ENCODE peak calls at places on chromosomes 13 and 19, in six cellular contexts. One of them, this sample, is unnamed.

GRCh38 chr13:62418872-62419271 is 1003.2 kb upstream of the PCDH20 start:
- DNase-seq in A172: no peak
- DNase-seq in GM04504: no peak
- DNase-seq in fibroblast of lung: peak
- DNase-seq in astrocyte of the cerebellum: no peak
- DNase-seq in HEK293T: no peak
- DNase-seq in this sample: no peak

GRCh38 chr13:98613591-98613990 is 36.7 kb upstream of the STK24 start:
- DNase-seq in HEK293T: no peak
- DNase-seq in GM04504: no peak
- DNase-seq in A172: no peak
- DNase-seq in astrocyte of the cerebellum: no peak
- DNase-seq in fibroblast of lung: no peak
- DNase-seq in this sample: no peak

GRCh38 chr13:35479223-35479536 is 2.7 kb upstream of the MAB21L1 start:
- DNase-seq in fibroblast of lung: no peak
- DNase-seq in HEK293T: no peak
- DNase-seq in astrocyte of the cerebellum: no peak
- DNase-seq in GM04504: no peak
- DNase-seq in A172: no peak
- DNase-seq in this sample: no peak

GRCh38 chr13:49791753-49792549 is 531 bp downstream of the KPNA3 start:
- DNase-seq in fibroblast of lung: peak
- DNase-seq in A172: peak
- DNase-seq in HEK293T: peak
- DNase-seq in astrocyte of the cerebellum: no peak
- DNase-seq in GM04504: peak
- DNase-seq in this sample: peak

GRCh38 chr19:53874384-53874995 is 6.8 kb downstream of the MYADM start:
- DNase-seq in fibroblast of lung: no peak
- DNase-seq in HEK293T: no peak
- DNase-seq in A172: no peak
- DNase-seq in GM04504: no peak
- DNase-seq in astrocyte of the cerebellum: no peak
- DNase-seq in this sample: no peak

GRCh38 chr13:24618219-24618955 is 61.8 kb upstream of the ATP12A start:
- DNase-seq in fibroblast of lung: no peak
- DNase-seq in A172: no peak
- DNase-seq in HEK293T: no peak
- DNase-seq in astrocyte of the cerebellum: no peak
- DNase-seq in GM04504: no peak
- DNase-seq in this sample: no peak

GRCh38 chr19:29372921-29373797 is 152.6 kb upstream of the VSTM2B start:
- DNase-seq in A172: no peak
- DNase-seq in HEK293T: no peak
- DNase-seq in astrocyte of the cerebellum: no peak
- DNase-seq in fibroblast of lung: no peak
- DNase-seq in GM04504: no peak
- DNase-seq in this sample: peak

GRCh38 chr19:17671906-17672305 is 16.2 kb downstream of the UNC13A start:
- DNase-seq in GM04504: no peak
- DNase-seq in astrocyte of the cerebellum: no peak
- DNase-seq in A172: peak
- DNase-seq in HEK293T: peak
- DNase-seq in fibroblast of lung: peak
- DNase-seq in this sample: no peak

GRCh38 chr13:27371932-27372331 is 52.5 kb upstream of the GTF3A start:
- DNase-seq in fibroblast of lung: no peak
- DNase-seq in astrocyte of the cerebellum: no peak
- DNase-seq in A172: no peak
- DNase-seq in HEK293T: no peak
- DNase-seq in GM04504: no peak
- DNase-seq in this sample: no peak